ENCODE peak calls at places on chromosome 13, in eight cellular contexts. R is endodermal cell; V is heart right ventricle; P is fibroblast of lung; B is T-helper 1 cell; A is activated gamma-delta T cell treated with anti-CD3 and anti-CD28 coated beads, Interleukin-2, amount 50 U/mL, for 16 hours; F is HFFc6; M is stimulated activated CD4-positive, alpha-beta T cell treated with anti-CD3 and anti-CD28 coated beads, Interleukin-1b, Interleukin-23, amount 100 ng/mL, for 1 hour. L is an unnamed sample.
A peak's percentile ranks its signal among the peaks of the same experiment; 100 is the strongest.

GRCh38 chr13:86900906-86901305 is 770.3 kb upstream of the SLITRK5 start:
- DNase-seq in B (no peak), V (no peak), M (no peak), A (no peak), P (peak; percentile 54), R (no peak), F (no peak), L (no peak)

GRCh38 chr13:102873653-102874052 is 27.8 kb downstream of the ERCC5 start:
- DNase-seq in F (no peak), P (peak; percentile 36), V (no peak), M (no peak), R (no peak), A (no peak), B (no peak), L (no peak)

GRCh38 chr13:112064222-112064621 is 2.7 kb upstream of the SOX1 start:
- DNase-seq in A (no peak), V (no peak), B (no peak), R (no peak), P (no peak), F (no peak), M (no peak), L (no peak)

GRCh38 chr13:49711218-49711863 is 20.1 kb upstream of the EBPL start:
- DNase-seq in P (peak; percentile 84), V (no peak), B (no peak), A (no peak), F (peak; percentile 82), R (no peak), M (no peak), L (no peak)

GRCh38 chr13:37443538-37443937 is 155.0 kb downstream of the POSTN start:
- DNase-seq in M (no peak), P (peak; percentile 92), R (no peak), B (no peak), A (no peak), F (peak; percentile 79), V (no peak), L (no peak)

GRCh38 chr13:40981361-40981760 is 37.8 kb downstream of the ELF1 start:
- DNase-seq in B (no peak), R (no peak), P (no peak), F (no peak), V (no peak), M (no peak), A (no peak), L (no peak)

GRCh38 chr13:95784161-95784880 is 107.4 kb downstream of the DNAJC3 start:
- DNase-seq in P (peak; percentile 92), B (no peak), R (no peak), F (peak; percentile 65), V (no peak), A (no peak), M (no peak), L (no peak)

GRCh38 chr13:43269037-43269476 is 245.7 kb downstream of the DNAJC15 start:
- DNase-seq in B (no peak), R (no peak), F (peak; percentile 89), A (no peak), V (no peak), M (no peak), P (peak; percentile 99), L (no peak)

GRCh38 chr13:43242040-43242439 is 218.7 kb downstream of the DNAJC15 start:
- DNase-seq in F (no peak), A (no peak), B (no peak), P (no peak), R (no peak), V (no peak), M (no peak), L (no peak)

GRCh38 chr13:52852444-52852843 is 4.0 kb upstream of the PCDH8 start:
- DNase-seq in V (no peak), R (no peak), M (no peak), P (no peak), F (no peak), B (no peak), A (no peak), L (no peak)

GRCh38 chr13:30341815-30342570 is 34.6 kb upstream of the KATNAL1 start:
- DNase-seq in F (peak; percentile 94), P (peak; percentile 96), V (peak; percentile 81), M (no peak), A (no peak), B (no peak), R (no peak), L (no peak)

GRCh38 chr13:51262501-51263211 is 40.5 kb downstream of the FAM124A start:
- DNase-seq in M (no peak), V (no peak), B (no peak), R (no peak), A (no peak), P (no peak), F (no peak), L (no peak)

GRCh38 chr13:111637365-111637764 is 316.9 kb downstream of the TEX29 start:
- DNase-seq in V (no peak), F (no peak), A (no peak), B (no peak), M (no peak), P (no peak), R (peak; percentile 31), L (no peak)

GRCh38 chr13:38602261-38602660 is 84.6 kb upstream of the FREM2 start:
- DNase-seq in P (peak; percentile 23), A (no peak), V (no peak), F (no peak), R (no peak), B (no peak), M (no peak), L (no peak)

GRCh38 chr13:28658539-28658795 is 463 bp upstream of the POMP start:
- DNase-seq in P (no peak), F (no peak), A (no peak), B (no peak), M (no peak), V (no peak), R (no peak), L (no peak)

GRCh38 chr13:111153279-111153976 is 38.3 kb downstream of the ARHGEF7 start:
- DNase-seq in V (peak; percentile 95), R (peak; percentile 97), P (peak; percentile 94), M (peak; percentile 96), A (peak; percentile 90), B (peak; percentile 90), F (peak; percentile 84), L (peak; percentile 96)

GRCh38 chr13:66154981-66155380 is 1075.2 kb downstream of the PCDH9 start:
- DNase-seq in F (peak; percentile 2), R (no peak), V (no peak), A (no peak), M (no peak), B (no peak), P (peak; percentile 10), L (no peak)

GRCh38 chr13:106109391-106109791 is 426.1 kb downstream of the EFNB2 start:
- DNase-seq in R (no peak), M (no peak), A (no peak), B (no peak), V (no peak), F (peak; percentile 62), P (peak; percentile 69), L (no peak)

GRCh38 chr13:106529415-106530208 is 5.8 kb downstream of the EFNB2 start:
- DNase-seq in A (no peak), B (no peak), V (no peak), M (no peak), P (no peak), F (no peak), R (no peak), L (no peak)

GRCh38 chr13:76286178-76286577 is 600.0 kb downstream of the KCTD12 start:
- DNase-seq in A (no peak), M (no peak), F (peak; percentile 25), V (no peak), R (no peak), P (peak; percentile 77), B (no peak), L (no peak)

GRCh38 chr13:48775804-48776203 is 122.1 kb downstream of the CYSLTR2 start:
- DNase-seq in R (no peak), A (no peak), F (peak; percentile 97), B (no peak), V (no peak), P (peak; percentile 97), M (no peak), L (no peak)

GRCh38 chr13:109951491-109951890 is 165.1 kb upstream of the IRS2 start:
- DNase-seq in F (no peak), M (no peak), R (no peak), V (no peak), A (no peak), P (no peak), B (no peak), L (no peak)

GRCh38 chr13:27997904-27998522 is 9.5 kb upstream of the URAD start:
- DNase-seq in B (no peak), R (peak; percentile 86), A (no peak), P (peak; percentile 15), M (no peak), V (peak; percentile 31), F (peak; percentile 13), L (peak; percentile 41)

GRCh38 chr13:113968463-113969310 is 5.2 kb downstream of the C13orf46 start:
- DNase-seq in R (no peak), B (no peak), F (no peak), M (no peak), P (no peak), V (no peak), A (no peak), L (no peak)

GRCh38 chr13:101346942-101347728 is 69.2 kb downstream of the NALCN start:
- DNase-seq in M (no peak), A (no peak), B (no peak), P (peak; percentile 60), R (no peak), V (no peak), F (peak; percentile 6), L (no peak)

GRCh38 chr13:26220575-26220974 is 1.5 kb downstream of the RNF6 start:
- DNase-seq in A (no peak), P (peak; percentile 71), F (peak; percentile 48), R (no peak), B (no peak), M (no peak), V (no peak), L (no peak)

GRCh38 chr13:48977973-48978372 is 2.3 kb downstream of the FNDC3A start:
- DNase-seq in R (no peak), F (peak; percentile 42), A (no peak), P (peak; percentile 67), M (no peak), V (no peak), B (no peak), L (no peak)

GRCh38 chr13:111115051-111115840 is at the start of gene ARHGEF7:
- DNase-seq in F (no peak), A (no peak), R (peak; percentile 67), B (no peak), P (peak; percentile 7), M (no peak), V (peak; percentile 37), L (no peak)

GRCh38 chr13:113930711-113931637 is 42.9 kb downstream of the C13orf46 start:
- DNase-seq in P (no peak), V (no peak), F (no peak), A (peak; percentile 59), R (peak; percentile 22), M (no peak), B (no peak), L (peak; percentile 53)

GRCh38 chr13:113820813-113821651 is 42.8 kb downstream of the GAS6 start:
- DNase-seq in P (peak; percentile 99), V (peak; percentile 77), B (no peak), F (peak; percentile 99), A (no peak), M (no peak), R (no peak), L (no peak)

GRCh38 chr13:79423801-79424642 is 18.0 kb upstream of the RBM26 start:
- DNase-seq in P (peak; percentile 47), M (no peak), A (no peak), V (no peak), B (no peak), R (no peak), F (peak; percentile 57), L (no peak)

L was measured in activated CD4-positive, alpha-beta T cell treated with anti-CD3 and anti-CD28 coated beads for 48 hours.